ENCODE peak calls at places on chromosomes 2 and 18, in six cellular contexts. One of them, this sample, is unnamed.

GRCh38 chr2:60386436-60386835 is 167.0 kb downstream of the BCL11A start:
- DNase-seq in WERI-Rb-1: no peak
- DNase-seq in NCI-H446: no peak
- DNase-seq in amniotic epithelial cell: no peak
- DNase-seq in activated CD8-positive, alpha-beta memory T cell treated with anti-CD3 and anti-CD28 coated beads for 1 hour: no peak
- DNase-seq in activated CD4-positive, alpha-beta T cell treated with anti-CD3 and anti-CD28 coated beads for 24 hours: no peak
- DNase-seq in this sample: no peak

GRCh38 chr2:25512707-25513106 is 160.7 kb downstream of the DTNB start:
- DNase-seq in amniotic epithelial cell: no peak
- DNase-seq in activated CD8-positive, alpha-beta memory T cell treated with anti-CD3 and anti-CD28 coated beads for 1 hour: no peak
- DNase-seq in WERI-Rb-1: no peak
- DNase-seq in activated CD4-positive, alpha-beta T cell treated with anti-CD3 and anti-CD28 coated beads for 24 hours: no peak
- DNase-seq in NCI-H446: no peak
- DNase-seq in this sample: no peak

GRCh38 chr2:120451334-120451733 is 105.4 kb downstream of the INHBB start:
- DNase-seq in activated CD8-positive, alpha-beta memory T cell treated with anti-CD3 and anti-CD28 coated beads for 1 hour: no peak
- DNase-seq in amniotic epithelial cell: no peak
- DNase-seq in activated CD4-positive, alpha-beta T cell treated with anti-CD3 and anti-CD28 coated beads for 24 hours: no peak
- DNase-seq in WERI-Rb-1: no peak
- DNase-seq in NCI-H446: no peak
- DNase-seq in this sample: no peak

GRCh38 chr2:191041418-191042161 is 27.6 kb upstream of the STAT1 start:
- DNase-seq in WERI-Rb-1: no peak
- DNase-seq in amniotic epithelial cell: peak
- DNase-seq in NCI-H446: no peak
- DNase-seq in activated CD4-positive, alpha-beta T cell treated with anti-CD3 and anti-CD28 coated beads for 24 hours: no peak
- DNase-seq in activated CD8-positive, alpha-beta memory T cell treated with anti-CD3 and anti-CD28 coated beads for 1 hour: no peak
- DNase-seq in this sample: peak

GRCh38 chr18:12657849-12658829 is at the start of gene SPIRE1:
- DNase-seq in WERI-Rb-1: peak
- DNase-seq in activated CD8-positive, alpha-beta memory T cell treated with anti-CD3 and anti-CD28 coated beads for 1 hour: peak
- DNase-seq in NCI-H446: no peak
- DNase-seq in amniotic epithelial cell: peak
- DNase-seq in activated CD4-positive, alpha-beta T cell treated with anti-CD3 and anti-CD28 coated beads for 24 hours: peak
- DNase-seq in this sample: peak

GRCh38 chr18:54805571-54806334 is 22.5 kb upstream of the RAB27B start:
- DNase-seq in activated CD8-positive, alpha-beta memory T cell treated with anti-CD3 and anti-CD28 coated beads for 1 hour: no peak
- DNase-seq in NCI-H446: no peak
- DNase-seq in WERI-Rb-1: no peak
- DNase-seq in activated CD4-positive, alpha-beta T cell treated with anti-CD3 and anti-CD28 coated beads for 24 hours: no peak
- DNase-seq in amniotic epithelial cell: peak
- DNase-seq in this sample: peak

GRCh38 chr2:57696016-57696415 is 350.6 kb upstream of the VRK2 start:
- DNase-seq in activated CD8-positive, alpha-beta memory T cell treated with anti-CD3 and anti-CD28 coated beads for 1 hour: no peak
- DNase-seq in activated CD4-positive, alpha-beta T cell treated with anti-CD3 and anti-CD28 coated beads for 24 hours: no peak
- DNase-seq in WERI-Rb-1: no peak
- DNase-seq in NCI-H446: no peak
- DNase-seq in amniotic epithelial cell: no peak
- DNase-seq in this sample: peak

GRCh38 chr2:219035942-219036341 is 5.4 kb downstream of the CFAP65 start:
- DNase-seq in NCI-H446: no peak
- DNase-seq in activated CD4-positive, alpha-beta T cell treated with anti-CD3 and anti-CD28 coated beads for 24 hours: no peak
- DNase-seq in WERI-Rb-1: no peak
- DNase-seq in amniotic epithelial cell: no peak
- DNase-seq in activated CD8-positive, alpha-beta memory T cell treated with anti-CD3 and anti-CD28 coated beads for 1 hour: no peak
- DNase-seq in this sample: no peak

GRCh38 chr2:72913531-72914225 is 3.6 kb upstream of the EMX1 start:
- DNase-seq in WERI-Rb-1: peak
- DNase-seq in activated CD4-positive, alpha-beta T cell treated with anti-CD3 and anti-CD28 coated beads for 24 hours: no peak
- DNase-seq in NCI-H446: no peak
- DNase-seq in activated CD8-positive, alpha-beta memory T cell treated with anti-CD3 and anti-CD28 coated beads for 1 hour: no peak
- DNase-seq in amniotic epithelial cell: no peak
- DNase-seq in this sample: no peak

GRCh38 chr2:148907085-148907785 is 32.2 kb downstream of the KIF5C start:
- DNase-seq in amniotic epithelial cell: no peak
- DNase-seq in activated CD4-positive, alpha-beta T cell treated with anti-CD3 and anti-CD28 coated beads for 24 hours: no peak
- DNase-seq in WERI-Rb-1: no peak
- DNase-seq in NCI-H446: no peak
- DNase-seq in activated CD8-positive, alpha-beta memory T cell treated with anti-CD3 and anti-CD28 coated beads for 1 hour: no peak
- DNase-seq in this sample: no peak

GRCh38 chr2:48527211-48527880 is 2.6 kb upstream of the STON1 start:
- DNase-seq in WERI-Rb-1: peak
- DNase-seq in activated CD8-positive, alpha-beta memory T cell treated with anti-CD3 and anti-CD28 coated beads for 1 hour: no peak
- DNase-seq in NCI-H446: no peak
- DNase-seq in amniotic epithelial cell: peak
- DNase-seq in activated CD4-positive, alpha-beta T cell treated with anti-CD3 and anti-CD28 coated beads for 24 hours: no peak
- DNase-seq in this sample: peak